ENCODE peak calls at places on chromosomes 16 and 17, in five cellular contexts. T, Y, L, Z and V are unnamed samples.

GRCh38 chr17:39950871-39951348 is 11.9 kb upstream of the GSDMA start:
- DNase-seq in Z (no peak), L (peak), T (no peak), Y (no peak), V (no peak)

GRCh38 chr16:30893082-30893743 is 664 bp downstream of the BCL7C start:
- DNase-seq in T (no peak), Y (no peak), L (no peak), Z (no peak), V (no peak)

GRCh38 chr16:84617068-84617630 is 729 bp downstream of the COTL1 start:
- DNase-seq in L (no peak), T (peak), Z (no peak), Y (no peak), V (no peak)

GRCh38 chr17:5797447-5797846 is 213.1 kb upstream of the NLRP1 start:
- DNase-seq in Y (no peak), Z (no peak), T (no peak), L (no peak), V (no peak)

GRCh38 chr17:60598001-60598736 is 1.8 kb upstream of the PPM1D start:
- DNase-seq in L (no peak), T (no peak), Z (no peak), Y (no peak), V (no peak)

GRCh38 chr17:2784864-2785263 is 11.4 kb upstream of the RAP1GAP2 start:
- DNase-seq in L (no peak), Z (no peak), T (no peak), Y (no peak), V (no peak)

GRCh38 chr17:64115871-64116534 is 13.9 kb downstream of the ERN1 start:
- DNase-seq in L (no peak), T (no peak), Z (no peak), Y (peak), V (no peak)

GRCh38 chr17:8965394-8966168 is at the start of gene PIK3R5:
- DNase-seq in Y (no peak), L (no peak), T (no peak), Z (no peak), V (no peak)

GRCh38 chr17:17713839-17714238 is 32.6 kb downstream of the RAI1 start:
- DNase-seq in T (peak), Z (no peak), L (peak), Y (peak), V (no peak)

GRCh38 chr16:55133654-55134053 is 190.3 kb upstream of the IRX6 start:
- DNase-seq in L (no peak), Y (no peak), T (no peak), Z (no peak), V (no peak)

GRCh38 chr16:10080031-10080772 is 102.0 kb downstream of the GRIN2A start:
- DNase-seq in T (peak), Y (no peak), L (peak), Z (peak), V (peak)

GRCh38 chr17:49371178-49371834 is 9.3 kb upstream of the ZNF652 start:
- DNase-seq in L (no peak), T (peak), Z (no peak), Y (no peak), V (peak)

GRCh38 chr16:16017812-16018211 is 68.4 kb downstream of the ABCC1 start:
- DNase-seq in T (no peak), Y (peak), L (no peak), Z (no peak), V (no peak)

GRCh38 chr17:4558311-4558972 is 1.9 kb downstream of the GGT6 start:
- DNase-seq in Z (no peak), L (no peak), Y (no peak), T (no peak), V (no peak)

GRCh38 chr17:74484066-74484465 is 17.6 kb downstream of the CD300A start:
- DNase-seq in T (no peak), Y (no peak), L (no peak), Z (no peak), V (no peak)

GRCh38 chr17:41369713-41370112 is at the start of gene KRT33B:
- DNase-seq in T (no peak), L (no peak), Z (no peak), Y (no peak), V (no peak)

GRCh38 chr17:5011928-5012327 is 14.2 kb downstream of the KIF1C start:
- DNase-seq in Y (peak), T (no peak), Z (no peak), L (no peak), V (no peak)

GRCh38 chr16:88969361-88969831 is 7.6 kb downstream of the CBFA2T3 start:
- DNase-seq in T (no peak), Y (no peak), L (no peak), Z (no peak), V (no peak)

GRCh38 chr17:199195-199604 is 17.8 kb upstream of the DOC2B start:
- DNase-seq in Y (peak), T (peak), L (peak), Z (no peak), V (no peak)

GRCh38 chr16:71834291-71834690 is 11.5 kb upstream of the ATXN1L start:
- DNase-seq in T (no peak), L (no peak), Y (no peak), Z (no peak), V (no peak)

GRCh38 chr16:50267151-50267631 is 840 bp downstream of the ADCY7 start:
- DNase-seq in Y (no peak), T (peak), Z (no peak), L (no peak), V (no peak)

GRCh38 chr16:80932725-80933124 is 74.0 kb downstream of the CMC2 start:
- DNase-seq in Z (no peak), T (peak), Y (peak), L (peak), V (peak)

GRCh38 chr16:49822649-49823370 is 33.1 kb downstream of the ZNF423 start:
- DNase-seq in L (no peak), Z (no peak), T (no peak), Y (no peak), V (no peak)

GRCh38 chr16:12341966-12342365 is 365.4 kb downstream of the SNX29 start:
- DNase-seq in Z (no peak), T (no peak), Y (peak), L (no peak), V (no peak)

DNA sequence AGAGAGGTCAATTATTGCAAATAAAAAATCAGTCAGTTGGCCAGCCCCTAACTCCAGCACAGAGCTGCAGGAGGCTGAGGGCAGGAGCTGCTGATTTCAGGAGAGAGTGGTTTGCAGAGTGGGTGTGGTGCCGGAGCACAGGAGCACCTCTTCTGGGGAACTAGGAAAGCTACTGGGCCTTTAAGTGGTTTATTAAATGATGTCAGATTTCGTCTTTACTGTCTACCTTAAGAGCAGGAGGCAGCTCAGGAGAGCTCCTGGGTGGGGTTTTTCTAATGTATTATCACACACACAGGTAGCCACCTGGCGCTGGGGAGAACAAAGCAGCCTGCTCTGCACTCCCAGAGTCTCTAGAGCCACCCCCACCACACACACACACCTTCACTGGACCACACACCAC is 11.5 kb upstream of the HAS3 start:
- DNase-seq in Y (no peak), T (no peak), Z (no peak), L (no peak), V (no peak)
- H3K27ac ChIP-seq in Y (no peak), T (no peak), Z (no peak), L (no peak), V (no peak)

DNA sequence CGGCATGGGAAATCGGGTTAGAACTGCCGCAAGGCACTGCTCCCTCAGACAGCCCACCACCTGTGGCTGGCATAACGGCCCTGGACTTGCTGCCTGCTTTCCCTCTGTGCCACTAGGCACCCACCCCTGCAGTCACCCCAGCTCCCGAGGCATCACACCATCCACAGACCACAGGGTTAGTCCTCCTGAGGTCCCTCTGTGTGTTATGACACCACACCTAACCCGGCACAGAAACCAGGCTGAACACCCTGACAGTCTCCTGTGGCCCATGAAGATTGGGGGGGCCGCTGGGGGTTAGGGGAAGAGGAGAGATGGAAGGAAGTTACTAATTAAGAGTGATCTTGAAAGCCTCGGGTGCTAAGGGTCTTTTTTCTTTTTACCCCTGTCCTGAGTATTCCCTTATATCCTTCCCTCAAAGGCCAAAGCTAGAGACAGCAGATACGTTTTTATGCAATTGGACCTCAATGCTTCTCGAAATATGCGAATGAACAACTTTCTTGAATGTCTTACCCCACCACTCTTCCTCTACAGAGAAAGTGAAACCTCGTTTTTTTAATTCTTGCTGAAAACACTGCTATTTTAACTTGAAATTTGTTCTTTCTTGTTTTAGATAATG is 7.0 kb downstream of the CYTH1 start:
- DNase-seq in T (peak), Y (no peak), Z (no peak), L (no peak), V (no peak)
- H3K27ac ChIP-seq in T (peak), Y (no peak), Z (peak), L (no peak), V (peak)

DNA sequence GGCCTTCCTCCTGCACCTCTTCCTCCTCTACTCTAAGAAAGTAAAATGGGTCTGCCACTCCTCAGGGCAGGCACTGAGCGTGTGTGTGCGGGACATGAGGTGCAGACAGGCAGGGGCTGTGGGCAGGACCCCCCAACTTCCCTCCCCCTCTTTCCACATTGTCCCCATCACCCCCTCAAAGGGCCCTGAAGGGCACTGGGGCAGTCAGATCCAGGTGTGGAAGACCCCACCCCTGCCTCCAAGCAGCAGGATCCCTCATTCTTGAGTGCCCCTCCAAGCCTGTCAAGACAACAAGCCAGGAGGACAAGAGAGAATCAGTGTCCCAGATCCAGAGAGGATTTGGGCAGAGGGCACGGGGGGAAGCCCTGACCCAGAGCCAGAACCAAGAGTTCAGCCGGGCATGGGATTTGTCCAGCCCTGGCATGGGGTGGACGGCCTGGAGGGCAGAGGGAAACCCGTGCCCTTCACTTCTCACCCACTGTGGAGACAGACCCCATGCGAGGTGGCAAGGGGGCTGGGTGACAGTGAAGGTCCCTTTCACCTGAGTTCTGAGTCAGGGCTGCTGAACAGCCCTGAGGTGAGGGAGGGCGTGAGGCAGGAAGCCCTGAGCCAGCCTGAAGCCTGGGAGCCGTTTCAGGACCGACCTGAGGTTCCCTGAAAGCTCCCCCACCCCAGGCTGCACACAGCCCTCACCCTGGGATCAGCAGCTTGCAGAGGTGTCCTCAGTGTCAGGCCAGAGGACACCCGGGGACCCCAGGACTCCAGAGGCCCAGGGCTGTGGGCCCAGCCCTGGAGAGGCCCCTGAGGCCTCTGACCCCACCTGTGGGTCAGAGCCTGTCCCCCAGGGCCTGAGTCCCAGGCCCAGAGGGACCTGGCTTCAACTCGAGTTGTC is 45.8 kb downstream of the USP22 start:
- DNase-seq in Y (no peak), Z (peak), L (no peak), T (peak), V (no peak)
- H3K27ac ChIP-seq in Y (no peak), Z (peak), L (no peak), T (no peak), V (no peak)

GRCh38 chr16:53100889-53101288 is 46.1 kb downstream of the CHD9 start:
- DNase-seq in L (no peak), T (no peak), Z (no peak), Y (no peak), V (no peak)
- H3K27ac ChIP-seq in L (peak), T (peak), Z (peak), Y (no peak), V (peak)

DNA sequence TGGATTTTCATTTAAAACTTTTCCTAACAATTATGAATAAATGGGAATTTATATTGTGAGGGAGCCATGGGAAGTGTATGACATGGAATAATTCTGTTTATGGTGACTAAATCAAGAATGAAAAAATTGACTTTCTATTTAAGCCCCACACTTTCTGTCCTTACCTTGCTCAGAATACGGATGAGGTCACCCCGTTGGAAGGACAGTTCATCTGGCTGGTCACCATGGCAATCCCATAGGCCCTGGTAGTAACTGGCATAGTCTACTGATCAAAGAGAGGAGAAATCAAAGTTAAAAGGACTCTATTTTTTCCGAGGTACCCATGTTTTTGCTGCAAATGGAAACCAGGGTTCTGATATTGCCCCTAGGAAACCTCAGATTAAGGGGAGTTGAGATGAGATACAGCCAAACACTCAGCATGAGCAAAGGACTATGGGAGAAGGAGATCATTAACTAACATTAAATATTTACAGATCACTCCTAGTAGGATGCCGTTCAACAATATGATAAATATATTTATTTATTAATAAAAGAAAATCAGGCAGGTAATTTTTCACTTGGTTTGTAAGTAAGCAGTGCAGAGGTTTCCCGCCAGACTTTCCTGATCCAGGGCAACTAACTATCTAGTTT is 54.9 kb downstream of the SNX11 start:
- DNase-seq in L (no peak), Y (no peak), T (no peak), Z (no peak), V (no peak)
- H3K27ac ChIP-seq in L (no peak), Y (no peak), T (no peak), Z (no peak), V (no peak)

GRCh38 chr16:85935391-85935956 is 36.5 kb downstream of the IRF8 start:
- DNase-seq in Z (no peak), Y (no peak), T (no peak), L (no peak), V (no peak)
- H3K27ac ChIP-seq in Z (no peak), Y (no peak), T (no peak), L (no peak), V (no peak)

GRCh38 chr17:78044280-78044835 is 84.2 kb downstream of the TMC6 start:
- DNase-seq in Z (no peak), L (no peak), Y (no peak), T (no peak), V (no peak)
- H3K27ac ChIP-seq in Z (no peak), L (no peak), Y (no peak), T (no peak), V (no peak)